ENCODE peak calls at places on chromosome 2, in nine cellular contexts. L, G, I, D, A, C, Q, R and Y are unnamed samples. For H3K4me1, the result is how much of the 10 kb centered on the place peaks cover.

GRCh38 chr2:143110759-143111428 is 18.3 kb upstream of the ARHGAP15 start:
- DNase-seq in I (peak), A (peak), D (peak), Q (peak), G (peak), R (peak), L (peak), C (peak), Y (peak)

GRCh38 chr2:62163106-62163831 is 32.6 kb upstream of the B3GNT2 start:
- DNase-seq in R (no peak), I (no peak), L (no peak), C (peak), Q (peak), D (no peak), A (no peak), G (no peak), Y (no peak)

GRCh38 chr2:127080226-127080940 is 26.6 kb downstream of the BIN1 start:
- DNase-seq in A (no peak), G (peak), I (no peak), Q (no peak), R (no peak), L (no peak), C (no peak), D (peak), Y (peak)

GRCh38 chr2:147310335-147311057 is 534.3 kb upstream of the ACVR2A start:
- DNase-seq in C (no peak), G (no peak), A (no peak), L (no peak), Q (no peak), R (no peak), D (no peak), I (no peak), Y (no peak)

GRCh38 chr2:222655748-222656543 is at the start of gene FARSB:
- DNase-seq in R (peak), I (peak), G (peak), L (peak), A (peak), Q (peak), C (peak), D (peak), Y (peak)

GRCh38 chr2:196372811-196373664 is 201.7 kb upstream of the STK17B start:
- DNase-seq in A (no peak), C (no peak), G (no peak), R (no peak), L (no peak), I (peak), Q (peak), D (no peak), Y (no peak)

GRCh38 chr2:200735061-200735460 is 76.6 kb upstream of the BZW1 start:
- DNase-seq in C (no peak), D (no peak), A (no peak), G (no peak), I (no peak), Q (no peak), R (no peak), L (no peak), Y (no peak)

GRCh38 chr2:107809835-107810234 is 16.9 kb upstream of the RGPD4 start:
- DNase-seq in Q (no peak), R (no peak), A (no peak), D (no peak), C (no peak), G (no peak), L (no peak), I (no peak), Y (no peak)

GRCh38 chr2:232393556-232393955 is 13.1 kb upstream of the ALPG start:
- DNase-seq in L (no peak), I (no peak), C (no peak), R (no peak), Q (no peak), A (no peak), G (no peak), D (no peak), Y (no peak)

GRCh38 chr2:149068996-149069888 is 30.7 kb downstream of the LYPD6B start:
- DNase-seq in Q (peak), G (no peak), D (no peak), A (peak), I (peak), L (no peak), R (no peak), C (no peak), Y (peak)

GRCh38 chr2:71064110-71064611 is 4.3 kb upstream of the NAGK start:
- DNase-seq in I (no peak), R (no peak), A (no peak), L (no peak), Q (no peak), G (no peak), D (no peak), C (no peak), Y (no peak)

GRCh38 chr2:100067796-100068195 is 74.6 kb downstream of the AFF3 start:
- DNase-seq in L (no peak), D (no peak), I (no peak), A (no peak), G (no peak), C (no peak), Q (no peak), R (no peak), Y (no peak)

GRCh38 chr2:174492963-174493431 is 6.2 kb upstream of the GPR155 start:
- DNase-seq in L (no peak), R (no peak), C (no peak), D (no peak), A (no peak), Q (no peak), I (no peak), G (peak), Y (peak)

GRCh38 chr2:54239427-54239826 is 16.6 kb downstream of the TSPYL6 start:
- DNase-seq in C (no peak), G (no peak), R (no peak), A (peak), I (no peak), D (no peak), Q (peak), L (no peak), Y (no peak)

GRCh38 chr2:173823540-173823939 is 141.6 kb downstream of the SP3 start:
- DNase-seq in Q (no peak), C (no peak), G (no peak), L (no peak), A (no peak), I (no peak), R (no peak), D (no peak), Y (no peak)

GRCh38 chr2:133576714-133577113 is 8.5 kb upstream of the NCKAP5 start:
- DNase-seq in D (no peak), R (no peak), A (no peak), G (no peak), Q (no peak), C (no peak), L (no peak), I (no peak), Y (no peak)

GRCh38 chr2:59936031-59936430 is 617.4 kb downstream of the BCL11A start:
- DNase-seq in Q (no peak), A (no peak), C (no peak), D (no peak), R (no peak), I (no peak), G (no peak), L (no peak), Y (no peak)

GRCh38 chr2:180006781-180007579 is at the start of gene CWC22:
- DNase-seq in I (peak), G (peak), A (peak), C (peak), Q (peak), D (peak), L (peak), R (peak), Y (peak)

GRCh38 chr2:180002198-180002597 is 4.9 kb downstream of the CWC22 start:
- DNase-seq in R (no peak), Q (no peak), I (no peak), D (no peak), C (no peak), A (no peak), G (no peak), L (no peak), Y (no peak)

GRCh38 chr2:180003566-180003965 is 3.5 kb downstream of the CWC22 start:
- DNase-seq in R (no peak), G (no peak), Q (no peak), L (no peak), D (no peak), C (no peak), A (no peak), I (no peak), Y (no peak)

GRCh38 chr2:180004731-180005130 is 2.4 kb downstream of the CWC22 start:
- DNase-seq in R (no peak), D (no peak), I (no peak), L (no peak), C (no peak), G (no peak), A (peak), Q (peak), Y (no peak)

GRCh38 chr2:180006236-180006635 is 861 bp downstream of the CWC22 start:
- DNase-seq in R (no peak), I (no peak), D (no peak), L (no peak), A (no peak), G (no peak), C (no peak), Q (no peak), Y (no peak)
- H3K27ac ChIP-seq in R (peak), I (peak), D (peak), L (peak), A (peak), G (peak), C (peak), Q (peak), Y (peak)

DNA sequence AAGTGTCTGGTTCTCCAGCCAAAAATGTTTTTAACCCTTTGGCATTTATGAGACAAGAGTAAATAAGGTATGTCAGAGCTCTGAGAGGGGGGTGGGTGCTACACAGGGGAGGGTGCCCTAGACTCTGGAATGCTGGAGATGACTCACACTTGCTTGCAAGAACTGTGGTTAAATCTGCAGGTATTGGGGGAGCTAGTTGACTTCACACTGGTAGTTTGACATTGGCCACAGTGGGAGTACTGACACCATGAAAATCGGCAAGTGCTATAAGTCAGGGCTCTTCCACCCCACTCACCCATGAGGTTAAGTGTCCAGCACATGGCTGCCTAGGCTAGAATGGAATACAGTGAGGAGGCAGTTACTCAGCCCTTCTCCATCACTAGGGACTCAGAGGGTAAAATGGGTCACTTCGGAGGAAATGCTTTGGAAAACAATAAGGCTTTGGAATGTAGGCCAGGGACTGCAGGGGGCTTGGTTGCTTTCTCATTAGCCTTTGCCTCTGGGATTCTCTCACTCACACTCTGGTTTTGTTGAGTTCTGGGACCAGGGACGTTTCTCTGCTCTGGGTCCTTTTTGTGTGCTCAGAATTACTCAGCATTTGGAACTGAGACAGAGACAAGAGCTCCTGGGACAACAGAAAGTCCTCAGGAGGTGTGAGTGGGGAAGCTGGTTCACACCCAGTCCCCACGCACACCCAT is 91.6 kb downstream of the ACKR3 start:
- DNase-seq in D (no peak), G (no peak), L (peak), Q (peak), I (peak), A (peak), C (peak), R (peak), Y (no peak)
- H3K4me3 ChIP-seq in D (no peak), G (no peak), L (no peak), Q (no peak), I (no peak), A (no peak), C (no peak), R (no peak), Y (no peak)

GRCh38 chr2:217951091-217951490 is 51.7 kb downstream of the TNS1 start:
- DNase-seq in G (no peak), D (no peak), L (peak), I (no peak), R (no peak), Q (no peak), A (no peak), C (no peak), Y (no peak)

GRCh38 chr2:217953011-217953481 is 49.7 kb downstream of the TNS1 start:
- DNase-seq in A (no peak), R (no peak), Q (no peak), I (no peak), C (no peak), L (peak), G (no peak), D (no peak), Y (no peak)

GRCh38 chr2:217950401-217950871 is 52.4 kb downstream of the TNS1 start:
- DNase-seq in Q (no peak), L (peak), A (no peak), D (peak), C (no peak), R (no peak), I (no peak), G (no peak), Y (no peak)

GRCh38 chr2:217952409-217952808 is 50.4 kb downstream of the TNS1 start:
- DNase-seq in D (no peak), Q (no peak), G (no peak), L (peak), C (no peak), R (no peak), I (no peak), A (no peak), Y (no peak)

DNA sequence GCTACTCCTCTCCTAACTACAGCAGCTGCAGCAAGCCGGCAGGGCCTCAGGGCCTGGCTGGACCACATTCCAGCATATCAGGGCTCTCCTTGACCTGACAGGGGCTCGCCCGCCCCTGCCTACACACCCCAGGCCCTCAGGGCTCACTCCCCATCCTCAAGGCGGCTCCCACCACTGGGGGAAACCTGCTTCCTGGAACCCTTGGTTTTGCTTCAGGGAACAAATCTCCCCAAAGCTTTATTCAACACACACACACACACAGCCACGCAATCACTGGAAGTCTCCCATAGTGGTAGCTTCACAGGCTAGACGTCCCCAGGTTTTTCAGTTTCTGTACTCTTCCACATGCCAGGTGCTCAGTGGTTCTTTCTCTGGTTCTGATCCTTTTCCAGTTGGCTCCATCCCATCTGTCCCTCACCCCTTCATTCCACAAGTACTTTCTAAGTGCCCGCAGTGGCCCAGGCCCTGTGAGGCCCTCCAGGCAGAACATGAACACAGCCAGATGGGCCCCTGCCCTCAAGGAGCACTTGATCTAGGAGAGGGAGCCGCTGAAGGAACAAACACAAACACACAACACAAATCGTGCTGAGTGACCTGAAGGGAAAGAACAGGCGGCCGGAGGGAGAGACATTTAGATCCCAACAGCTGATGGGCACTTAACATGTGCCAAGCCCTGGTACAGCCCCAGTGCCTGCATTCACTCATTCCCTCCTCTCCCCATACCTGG is 51.1 kb downstream of the TNS1 start:
- DNase-seq in G (no peak), D (no peak), Q (no peak), A (no peak), C (no peak), I (no peak), L (peak), R (no peak), Y (no peak)
- H3K4me1 ChIP-seq in G (under half), D (under half), Q (under half), A (under half), C (under half), I (under half), L (half or more), R (under half), Y (under half)

DNA sequence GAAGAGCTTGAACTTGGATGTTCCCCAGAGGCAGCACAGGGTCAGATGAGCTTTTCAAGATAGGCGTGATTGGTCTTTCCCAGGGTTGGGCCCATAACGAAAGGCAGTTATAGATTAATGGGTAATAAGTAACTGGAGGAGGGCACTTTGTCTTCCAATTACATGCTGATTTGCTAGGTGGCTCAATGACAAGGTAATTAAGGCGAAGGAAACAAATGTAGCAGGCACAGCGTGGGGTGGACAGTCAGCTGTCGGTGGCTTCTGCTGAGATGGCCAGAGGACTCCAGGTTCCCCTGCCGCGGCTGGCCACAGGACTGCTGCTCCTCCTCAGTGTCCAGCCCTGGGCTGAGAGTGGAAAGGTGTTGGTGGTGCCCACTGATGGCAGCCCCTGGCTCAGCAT is at the start of gene UGT1A4:
- DNase-seq in A (no peak), L (no peak), Q (no peak), C (no peak), R (no peak), I (no peak), D (no peak), G (no peak), Y (no peak)
- H3K27ac ChIP-seq in A (no peak), L (no peak), Q (no peak), C (no peak), R (no peak), I (no peak), D (no peak), G (no peak), Y (no peak)

GRCh38 chr2:189348369-189348768 is 92.9 kb upstream of the WDR75 start:
- DNase-seq in D (no peak), I (no peak), A (no peak), C (no peak), Q (no peak), L (no peak), G (no peak), R (no peak), Y (no peak)
- H3K4me3 ChIP-seq in D (no peak), I (no peak), A (no peak), C (no peak), Q (no peak), L (no peak), G (no peak), R (no peak), Y (no peak)